ENCODE peak calls at places on chromosomes 16 and 17, in eight cellular contexts. W is HCT116, M is AG04450, U is lower lobe of right lung, G is right atrium auricular region, V is heart left ventricle, Z is left ventricle myocardium inferior, E is Calu3. P is an unnamed sample.

GRCh38 chr16:21314339-21314738 is 36.2 kb upstream of the CRYM start:
- DNase-seq in G (no peak), V (no peak), M (no peak), Z (no peak), U (no peak), E (no peak), W (no peak), P (no peak)

GRCh38 chr16:58027341-58028167 is 2.0 kb downstream of the MMP15 start:
- DNase-seq in E (peak; percentile 67), Z (peak; percentile 70), W (peak; percentile 36), G (no peak), U (peak; percentile 63), M (no peak), V (peak; percentile 69), P (no peak)

GRCh38 chr17:57084361-57084801 is 665 bp upstream of the AKAP1 start:
- DNase-seq in V (no peak), E (no peak), W (no peak), G (no peak), U (no peak), M (no peak), Z (no peak), P (peak; percentile 32)

GRCh38 chr17:79628861-79629547 is 18.2 kb upstream of the RBFOX3 start:
- DNase-seq in M (no peak), E (no peak), W (no peak), G (peak; percentile 51), V (peak; percentile 0), U (peak; percentile 30), Z (no peak), P (no peak)

GRCh38 chr16:68265078-68265925 is 976 bp downstream of the SLC7A6 start:
- DNase-seq in U (peak; percentile 79), W (peak; percentile 68), V (peak; percentile 54), Z (peak; percentile 40), M (no peak), E (peak; percentile 51), G (peak; percentile 86), P (peak; percentile 92)

GRCh38 chr16:2776500-2777139 is 460 bp downstream of the ELOB start:
- DNase-seq in Z (no peak), U (peak; percentile 67), M (no peak), V (no peak), W (no peak), E (no peak), G (no peak), P (no peak)

GRCh38 chr16:12461201-12461600 is 342.5 kb downstream of the CPPED1 start:
- DNase-seq in G (no peak), W (no peak), U (no peak), E (no peak), M (peak; percentile 8), V (no peak), Z (no peak), P (no peak)

GRCh38 chr17:78268960-78269892 is 37.8 kb downstream of the TMEM235 start:
- DNase-seq in U (no peak), M (no peak), V (no peak), W (no peak), E (no peak), G (no peak), Z (no peak), P (no peak)

GRCh38 chr17:5785867-5786509 is 201.7 kb upstream of the NLRP1 start:
- DNase-seq in Z (no peak), W (no peak), M (peak; percentile 51), G (no peak), U (no peak), E (no peak), V (no peak), P (peak; percentile 72)

GRCh38 chr17:40312131-40312731 is 3.3 kb downstream of the RARA start:
- DNase-seq in W (no peak), Z (peak; percentile 72), V (peak; percentile 72), E (peak; percentile 69), G (no peak), U (no peak), M (no peak), P (no peak)

GRCh38 chr17:63476494-63476856 is 386 bp upstream of the ACE start:
- DNase-seq in U (no peak), E (peak; percentile 11), G (no peak), W (no peak), Z (no peak), V (no peak), M (no peak), P (no peak)

GRCh38 chr17:12982224-12982623 is 35.6 kb downstream of the ELAC2 start:
- DNase-seq in V (no peak), G (no peak), W (no peak), Z (no peak), E (no peak), M (no peak), U (no peak), P (no peak)

GRCh38 chr17:82090549-82091263 is 7.3 kb downstream of the FASN start:
- DNase-seq in G (no peak), W (no peak), V (peak; percentile 6), U (no peak), Z (peak; percentile 11), E (no peak), M (no peak), P (no peak)

GRCh38 chr16:48124266-48124665 is 31.5 kb downstream of the ABCC12 start:
- DNase-seq in W (no peak), U (no peak), G (no peak), E (no peak), M (no peak), Z (no peak), V (no peak), P (no peak)

GRCh38 chr17:27327397-27327796 is 33.5 kb downstream of the WSB1 start:
- DNase-seq in M (no peak), V (no peak), U (no peak), E (no peak), W (no peak), Z (no peak), G (no peak), P (no peak)

GRCh38 chr16:8798174-8798527 is 512 bp downstream of the PMM2 start:
- DNase-seq in G (no peak), U (no peak), M (no peak), Z (no peak), E (no peak), V (no peak), W (peak; percentile 2), P (peak; percentile 10)

GRCh38 chr16:54191163-54191562 is 95.4 kb downstream of the IRX3 start:
- DNase-seq in M (no peak), E (no peak), V (no peak), W (no peak), U (no peak), G (no peak), Z (no peak), P (no peak)

GRCh38 chr16:54191592-54191991 is 95.0 kb downstream of the IRX3 start:
- DNase-seq in M (no peak), G (no peak), U (no peak), V (no peak), W (no peak), E (no peak), Z (no peak), P (no peak)

GRCh38 chr16:54193656-54194007 is 93.0 kb downstream of the IRX3 start:
- DNase-seq in E (peak; percentile 59), G (peak; percentile 80), U (peak; percentile 87), Z (peak; percentile 83), V (peak; percentile 77), M (no peak), W (peak; percentile 59), P (peak; percentile 64)

GRCh38 chr16:54193013-54193655 is 93.5 kb downstream of the IRX3 start:
- DNase-seq in U (no peak), M (no peak), Z (no peak), E (no peak), W (no peak), V (no peak), G (no peak), P (no peak)

DNA sequence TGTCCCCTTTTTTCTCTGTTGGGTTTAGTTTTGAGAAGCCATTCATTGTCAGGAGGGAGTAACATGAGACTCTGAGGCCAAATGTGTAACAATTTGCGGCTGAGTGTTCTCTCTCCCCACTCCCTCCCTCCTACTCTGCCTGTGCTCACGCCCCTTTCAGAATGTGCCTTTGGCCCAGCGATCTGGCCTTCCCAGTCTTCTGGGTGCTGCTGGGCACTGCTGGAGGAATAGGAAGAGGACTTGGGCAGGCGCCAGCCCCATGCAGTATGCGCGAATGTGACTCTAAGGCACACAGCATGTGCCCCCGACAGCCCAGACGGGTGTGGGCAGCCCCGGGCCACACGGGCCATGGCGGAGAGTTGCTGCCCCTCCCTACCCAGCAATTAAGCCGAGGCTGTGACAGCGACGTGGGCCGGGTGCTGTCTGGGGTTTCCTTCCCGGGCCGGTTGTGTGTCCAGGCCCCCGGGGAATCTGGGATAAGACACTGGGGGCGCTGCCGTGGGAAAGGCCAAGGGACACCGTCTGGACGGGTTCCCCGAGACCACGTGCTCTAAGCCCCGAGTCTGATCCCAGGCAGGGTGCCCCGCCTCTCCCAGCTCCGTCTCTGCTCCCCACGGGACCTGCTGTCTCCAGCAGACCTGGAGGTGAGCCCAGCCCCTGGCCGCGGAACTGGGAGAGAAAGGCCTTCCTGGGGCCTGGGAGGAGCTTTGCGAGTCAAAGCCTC is 92.4 kb downstream of the IRX3 start:
- DNase-seq in G (peak; percentile 74), M (no peak), E (no peak), V (peak; percentile 86), W (no peak), U (peak; percentile 81), Z (peak; percentile 91), P (no peak)
- TF ChIP-seq CTCF in G (no peak), M (no peak), E (no peak), V (no peak), W (no peak), U (no peak), Z (peak; percentile 19), P (peak; percentile 25)

GRCh38 chr16:35431829-35432663 is 1972.6 kb downstream of the TP53TG3F start:
- DNase-seq in Z (no peak), U (no peak), W (no peak), G (no peak), M (no peak), V (no peak), E (peak; percentile 9), P (no peak)
- TF ChIP-seq CTCF in Z (peak; percentile 65), U (peak; percentile 68), W (no peak), G (no peak), M (peak; percentile 23), V (peak; percentile 42), E (peak; percentile 65), P (peak; percentile 76)

GRCh38 chr16:82412770-82413169 is 214.0 kb upstream of the CDH13 start:
- DNase-seq in E (no peak), V (no peak), M (no peak), G (no peak), Z (no peak), W (no peak), U (no peak), P (no peak)
- TF ChIP-seq CTCF in E (no peak), V (no peak), M (no peak), G (no peak), Z (no peak), W (no peak), U (no peak), P (no peak)

DNA sequence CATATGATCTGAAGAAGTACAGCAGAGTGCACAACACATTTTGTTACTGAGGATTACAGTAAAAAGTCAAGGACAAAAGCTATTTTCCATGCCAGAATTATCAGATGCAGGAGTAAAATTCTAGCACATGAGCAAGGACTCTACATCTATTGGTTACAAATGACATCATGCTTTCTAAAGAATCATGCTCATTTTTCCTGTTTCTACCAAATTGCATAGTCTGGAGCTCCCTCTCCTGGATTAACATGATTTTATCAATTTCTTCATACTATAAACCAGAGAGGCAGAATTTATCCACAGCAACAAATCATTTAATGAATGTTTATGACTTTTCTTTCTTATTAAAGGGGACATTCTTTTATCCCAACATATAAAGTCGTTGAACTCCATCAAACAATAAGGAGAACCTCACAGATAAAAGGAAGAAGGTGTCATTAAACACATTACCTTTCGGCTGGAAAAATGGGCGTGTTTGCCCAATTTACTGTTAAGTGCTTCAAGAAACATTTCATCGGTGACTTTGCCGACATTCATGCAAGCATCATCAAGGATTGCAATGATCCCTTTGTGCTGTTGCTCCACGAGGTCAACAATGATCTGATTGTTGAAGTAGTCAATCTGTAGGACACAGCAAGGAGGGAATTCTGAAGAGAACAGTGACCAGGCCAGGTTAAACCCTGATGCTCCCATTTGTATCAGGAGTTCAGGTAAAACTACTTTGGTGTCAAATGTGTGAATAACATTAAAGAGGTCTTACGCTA is 121.7 kb downstream of the MYO1D start:
- DNase-seq in E (no peak), G (no peak), V (no peak), U (no peak), Z (no peak), W (peak; percentile 52), M (peak; percentile 18), P (peak; percentile 80)
- TF ChIP-seq CTCF in E (peak; percentile 22), G (no peak), V (peak; percentile 49), U (peak; percentile 33), Z (peak; percentile 60), W (peak; percentile 66), M (peak; percentile 36), P (peak; percentile 81)

P was measured in HFFc6.